ENCODE peak calls at places on chromosomes 12 and 14, in eight cellular contexts. One of them, this sample, is unnamed.

GRCh38 chr14:101876539-101876938 is 87.8 kb upstream of the DYNC1H1 start:
- DNase-seq in DND-41: peak; percentile 91
- DNase-seq in IMR-90: peak; percentile 18
- DNase-seq in GM23248: peak; percentile 73
- DNase-seq in hepatocyte: peak; percentile 67
- DNase-seq in osteoblast: no peak
- DNase-seq in H9: no peak
- DNase-seq in endothelial cell of umbilical vein: peak; percentile 99
- DNase-seq in this sample: no peak

GRCh38 chr12:78963439-78964222 is 99.1 kb downstream of the SYT1 start:
- DNase-seq in DND-41: no peak
- DNase-seq in IMR-90: peak; percentile 61
- DNase-seq in GM23248: peak; percentile 68
- DNase-seq in hepatocyte: no peak
- DNase-seq in osteoblast: no peak
- DNase-seq in H9: no peak
- DNase-seq in endothelial cell of umbilical vein: no peak
- DNase-seq in this sample: peak; percentile 63

GRCh38 chr12:117063162-117063911 is 35.9 kb downstream of the TESC start:
- DNase-seq in DND-41: peak; percentile 95
- DNase-seq in IMR-90: no peak
- DNase-seq in GM23248: no peak
- DNase-seq in hepatocyte: no peak
- DNase-seq in osteoblast: no peak
- DNase-seq in H9: peak; percentile 48
- DNase-seq in endothelial cell of umbilical vein: no peak
- DNase-seq in this sample: no peak

GRCh38 chr14:51860836-51861583 is 598 bp downstream of the GNG2 start:
- DNase-seq in DND-41: peak; percentile 26
- DNase-seq in IMR-90: peak; percentile 53
- DNase-seq in GM23248: peak; percentile 78
- DNase-seq in hepatocyte: no peak
- DNase-seq in osteoblast: peak; percentile 66
- DNase-seq in H9: no peak
- DNase-seq in endothelial cell of umbilical vein: no peak
- DNase-seq in this sample: peak; percentile 43

GRCh38 chr14:92465353-92466067 is 48.1 kb upstream of the RIN3 start:
- DNase-seq in DND-41: no peak
- DNase-seq in IMR-90: no peak
- DNase-seq in GM23248: no peak
- DNase-seq in hepatocyte: no peak
- DNase-seq in osteoblast: no peak
- DNase-seq in H9: peak; percentile 27
- DNase-seq in endothelial cell of umbilical vein: no peak
- DNase-seq in this sample: no peak

GRCh38 chr12:26319511-26319910 is 124.1 kb downstream of the SSPN start:
- DNase-seq in DND-41: no peak
- DNase-seq in IMR-90: peak; percentile 94
- DNase-seq in GM23248: peak; percentile 99
- DNase-seq in hepatocyte: peak; percentile 54
- DNase-seq in osteoblast: peak; percentile 3
- DNase-seq in H9: no peak
- DNase-seq in endothelial cell of umbilical vein: no peak
- DNase-seq in this sample: peak; percentile 77

GRCh38 chr12:112980491-112981158 is 2.3 kb downstream of the OAS2 start:
- DNase-seq in DND-41: no peak
- DNase-seq in IMR-90: no peak
- DNase-seq in GM23248: no peak
- DNase-seq in hepatocyte: no peak
- DNase-seq in osteoblast: no peak
- DNase-seq in H9: no peak
- DNase-seq in endothelial cell of umbilical vein: no peak
- DNase-seq in this sample: no peak

GRCh38 chr14:20631023-20631820 is 10.3 kb downstream of the OR6S1 start:
- DNase-seq in DND-41: peak; percentile 24
- DNase-seq in IMR-90: peak; percentile 70
- DNase-seq in GM23248: peak; percentile 61
- DNase-seq in hepatocyte: peak; percentile 72
- DNase-seq in osteoblast: peak; percentile 84
- DNase-seq in H9: peak; percentile 71
- DNase-seq in endothelial cell of umbilical vein: peak; percentile 59
- DNase-seq in this sample: peak; percentile 86

GRCh38 chr14:31405599-31406251 is 14.6 kb downstream of the HEATR5A start:
- DNase-seq in DND-41: no peak
- DNase-seq in IMR-90: no peak
- DNase-seq in GM23248: no peak
- DNase-seq in hepatocyte: peak; percentile 19
- DNase-seq in osteoblast: no peak
- DNase-seq in H9: no peak
- DNase-seq in endothelial cell of umbilical vein: no peak
- DNase-seq in this sample: no peak

GRCh38 chr12:54421175-54421872 is 2.3 kb upstream of the ITGA5 start:
- DNase-seq in DND-41: no peak
- DNase-seq in IMR-90: peak; percentile 36
- DNase-seq in GM23248: peak; percentile 70
- DNase-seq in hepatocyte: no peak
- DNase-seq in osteoblast: peak; percentile 94
- DNase-seq in H9: no peak
- DNase-seq in endothelial cell of umbilical vein: peak; percentile 81
- DNase-seq in this sample: no peak

GRCh38 chr14:91190853-91191252 is 53.7 kb downstream of the GPR68 start:
- DNase-seq in DND-41: no peak
- DNase-seq in IMR-90: no peak
- DNase-seq in GM23248: no peak
- DNase-seq in hepatocyte: no peak
- DNase-seq in osteoblast: no peak
- DNase-seq in H9: no peak
- DNase-seq in endothelial cell of umbilical vein: no peak
- DNase-seq in this sample: no peak

GRCh38 chr12:124581299-124581698 is 13.9 kb upstream of the NCOR2 start:
- DNase-seq in DND-41: no peak
- DNase-seq in IMR-90: no peak
- DNase-seq in GM23248: no peak
- DNase-seq in hepatocyte: no peak
- DNase-seq in osteoblast: peak; percentile 86
- DNase-seq in H9: no peak
- DNase-seq in endothelial cell of umbilical vein: peak; percentile 65
- DNase-seq in this sample: peak; percentile 67

GRCh38 chr12:124581792-124582424 is 14.5 kb upstream of the NCOR2 start:
- DNase-seq in DND-41: no peak
- DNase-seq in IMR-90: no peak
- DNase-seq in GM23248: no peak
- DNase-seq in hepatocyte: no peak
- DNase-seq in osteoblast: no peak
- DNase-seq in H9: no peak
- DNase-seq in endothelial cell of umbilical vein: no peak
- DNase-seq in this sample: no peak

GRCh38 chr12:124586756-124587155 is 19.3 kb upstream of the NCOR2 start:
- DNase-seq in DND-41: no peak
- DNase-seq in IMR-90: no peak
- DNase-seq in GM23248: no peak
- DNase-seq in hepatocyte: peak; percentile 57
- DNase-seq in osteoblast: no peak
- DNase-seq in H9: no peak
- DNase-seq in endothelial cell of umbilical vein: no peak
- DNase-seq in this sample: peak; percentile 32

GRCh38 chr12:124579921-124580517 is 12.6 kb upstream of the NCOR2 start:
- DNase-seq in DND-41: no peak
- DNase-seq in IMR-90: no peak
- DNase-seq in GM23248: no peak
- DNase-seq in hepatocyte: no peak
- DNase-seq in osteoblast: peak; percentile 79
- DNase-seq in H9: no peak
- DNase-seq in endothelial cell of umbilical vein: no peak
- DNase-seq in this sample: peak; percentile 15

DNA sequence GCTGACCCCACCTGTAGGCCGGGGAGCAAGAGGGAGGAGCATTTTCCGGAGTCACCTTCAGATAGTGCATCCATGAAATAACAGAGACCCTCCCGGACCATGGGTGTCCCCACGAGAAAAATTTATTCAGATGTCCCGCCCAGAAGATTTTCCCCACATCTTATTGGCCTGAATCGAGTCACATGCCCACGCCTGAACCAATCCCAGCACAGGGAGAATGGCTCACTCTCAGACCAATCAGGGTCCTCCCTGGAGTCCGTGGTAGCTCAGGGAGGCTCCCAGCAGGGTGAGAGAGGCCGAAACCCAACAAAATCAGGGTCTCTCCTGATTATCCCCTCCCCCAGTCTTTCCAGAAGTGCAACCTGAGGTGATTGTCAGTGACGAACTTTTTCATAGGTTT is 16.4 kb upstream of the NCOR2 start:
- DNase-seq in DND-41: no peak
- DNase-seq in IMR-90: no peak
- DNase-seq in GM23248: no peak
- DNase-seq in hepatocyte: no peak
- DNase-seq in osteoblast: peak; percentile 82
- DNase-seq in H9: no peak
- DNase-seq in endothelial cell of umbilical vein: no peak
- DNase-seq in this sample: peak; percentile 10
- H3K4me2 ChIP-seq in DND-41: no peak overlapping the region
- H3K4me2 ChIP-seq in IMR-90: no peak overlapping the region
- H3K4me2 ChIP-seq in GM23248: no peak overlapping the region
- H3K4me2 ChIP-seq in hepatocyte: no peak overlapping the region
- H3K4me2 ChIP-seq in osteoblast: no peak overlapping the region
- H3K4me2 ChIP-seq in H9: no peak overlapping the region
- H3K4me2 ChIP-seq in endothelial cell of umbilical vein: no peak overlapping the region
- H3K4me2 ChIP-seq in this sample: no peak overlapping the region

GRCh38 chr14:64541261-64541970 is 875 bp downstream of the HSPA2 start:
- DNase-seq in DND-41: no peak
- DNase-seq in IMR-90: no peak
- DNase-seq in GM23248: peak; percentile 61
- DNase-seq in hepatocyte: no peak
- DNase-seq in osteoblast: no peak
- DNase-seq in H9: no peak
- DNase-seq in endothelial cell of umbilical vein: peak; percentile 29
- DNase-seq in this sample: no peak

GRCh38 chr14:64541971-64542838 is 1.7 kb downstream of the HSPA2 start:
- DNase-seq in DND-41: no peak
- DNase-seq in IMR-90: no peak
- DNase-seq in GM23248: peak; percentile 18
- DNase-seq in hepatocyte: no peak
- DNase-seq in osteoblast: no peak
- DNase-seq in H9: no peak
- DNase-seq in endothelial cell of umbilical vein: no peak
- DNase-seq in this sample: no peak

GRCh38 chr14:64544607-64545312 is 4.2 kb downstream of the HSPA2 start:
- DNase-seq in DND-41: no peak
- DNase-seq in IMR-90: peak; percentile 39
- DNase-seq in GM23248: no peak
- DNase-seq in hepatocyte: no peak
- DNase-seq in osteoblast: no peak
- DNase-seq in H9: no peak
- DNase-seq in endothelial cell of umbilical vein: no peak
- DNase-seq in this sample: no peak

GRCh38 chr14:64540208-64541202 is at the start of gene HSPA2:
- DNase-seq in DND-41: no peak
- DNase-seq in IMR-90: peak; percentile 99
- DNase-seq in GM23248: peak; percentile 100
- DNase-seq in hepatocyte: peak; percentile 97
- DNase-seq in osteoblast: peak; percentile 99
- DNase-seq in H9: peak; percentile 99
- DNase-seq in endothelial cell of umbilical vein: peak; percentile 100
- DNase-seq in this sample: peak; percentile 100

GRCh38 chr14:64542839-64543207 is 2.3 kb downstream of the HSPA2 start:
- DNase-seq in DND-41: no peak
- DNase-seq in IMR-90: no peak
- DNase-seq in GM23248: no peak
- DNase-seq in hepatocyte: no peak
- DNase-seq in osteoblast: no peak
- DNase-seq in H9: no peak
- DNase-seq in endothelial cell of umbilical vein: no peak
- DNase-seq in this sample: no peak
- H3K4me2 ChIP-seq in DND-41: no peak overlapping the region
- H3K4me2 ChIP-seq in IMR-90: peak overlapping the region; percentile 70
- H3K4me2 ChIP-seq in GM23248: peak overlapping the region; percentile 68
- H3K4me2 ChIP-seq in hepatocyte: no peak overlapping the region
- H3K4me2 ChIP-seq in osteoblast: peak overlapping the region; percentile 39
- H3K4me2 ChIP-seq in H9: peak overlapping the region; percentile 66
- H3K4me2 ChIP-seq in endothelial cell of umbilical vein: peak overlapping the region; percentile 47
- H3K4me2 ChIP-seq in this sample: peak overlapping the region; percentile 25

GRCh38 chr12:92756905-92757598 is 54.3 kb downstream of the PLEKHG7 start:
- DNase-seq in DND-41: no peak
- DNase-seq in IMR-90: no peak
- DNase-seq in GM23248: no peak
- DNase-seq in hepatocyte: no peak
- DNase-seq in osteoblast: no peak
- DNase-seq in H9: no peak
- DNase-seq in endothelial cell of umbilical vein: no peak
- DNase-seq in this sample: no peak
- H3K4me2 ChIP-seq in DND-41: no peak overlapping the region
- H3K4me2 ChIP-seq in IMR-90: no peak overlapping the region
- H3K4me2 ChIP-seq in GM23248: no peak overlapping the region
- H3K4me2 ChIP-seq in hepatocyte: no peak overlapping the region
- H3K4me2 ChIP-seq in osteoblast: no peak overlapping the region
- H3K4me2 ChIP-seq in H9: no peak overlapping the region
- H3K4me2 ChIP-seq in endothelial cell of umbilical vein: no peak overlapping the region
- H3K4me2 ChIP-seq in this sample: no peak overlapping the region

DNA sequence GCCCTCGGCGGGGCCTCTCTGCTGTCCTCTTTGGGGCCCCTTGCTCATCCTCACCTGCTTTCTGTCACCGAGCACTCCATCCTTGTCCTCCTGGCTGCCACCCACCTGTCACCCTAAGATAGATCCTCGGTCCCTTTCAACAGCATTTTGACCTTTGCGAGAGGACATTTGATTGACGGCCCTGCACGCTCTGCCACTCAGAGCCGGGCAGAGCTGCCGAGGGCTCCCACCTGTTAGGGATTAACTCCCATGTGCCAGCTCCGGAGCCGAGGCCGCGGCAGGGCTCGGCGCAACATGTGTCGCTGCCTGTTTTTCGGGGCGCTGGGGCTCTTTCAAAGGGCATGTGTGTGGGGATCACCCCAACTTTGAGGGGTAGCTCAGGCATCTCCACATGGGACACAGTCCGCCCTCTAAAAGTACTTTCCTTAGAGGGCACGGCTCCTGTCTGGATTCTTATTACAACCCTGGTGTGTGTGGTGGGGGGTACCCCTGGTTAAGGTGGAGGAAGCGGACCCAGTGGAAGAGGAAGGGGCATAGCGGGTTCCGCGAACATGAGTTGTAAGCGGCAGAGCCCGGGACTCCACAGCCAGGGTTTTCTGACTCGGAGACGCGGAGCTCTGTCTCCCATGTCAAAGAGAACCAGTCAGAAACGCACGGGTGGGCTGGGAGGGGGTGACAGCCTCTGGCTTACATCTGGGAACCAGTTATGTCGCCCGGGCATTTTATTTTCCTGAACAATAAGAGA is 800 bp upstream of the MEG3 start:
- DNase-seq in DND-41: no peak
- DNase-seq in IMR-90: no peak
- DNase-seq in GM23248: no peak
- DNase-seq in hepatocyte: no peak
- DNase-seq in osteoblast: peak; percentile 57
- DNase-seq in H9: no peak
- DNase-seq in endothelial cell of umbilical vein: no peak
- DNase-seq in this sample: no peak
- H3K4me2 ChIP-seq in DND-41: no peak overlapping the region
- H3K4me2 ChIP-seq in IMR-90: peak overlapping the region; percentile 84
- H3K4me2 ChIP-seq in GM23248: no peak overlapping the region
- H3K4me2 ChIP-seq in hepatocyte: no peak overlapping the region
- H3K4me2 ChIP-seq in osteoblast: peak overlapping the region; percentile 79
- H3K4me2 ChIP-seq in H9: no peak overlapping the region
- H3K4me2 ChIP-seq in endothelial cell of umbilical vein: peak overlapping the region; percentile 61
- H3K4me2 ChIP-seq in this sample: no peak overlapping the region

GRCh38 chr14:59305231-59305630 is 116.8 kb downstream of the DAAM1 start:
- DNase-seq in DND-41: no peak
- DNase-seq in IMR-90: peak; percentile 76
- DNase-seq in GM23248: peak; percentile 84
- DNase-seq in hepatocyte: no peak
- DNase-seq in osteoblast: no peak
- DNase-seq in H9: no peak
- DNase-seq in endothelial cell of umbilical vein: no peak
- DNase-seq in this sample: peak; percentile 49
- H3K4me2 ChIP-seq in DND-41: peak overlapping the region; percentile 14
- H3K4me2 ChIP-seq in IMR-90: peak overlapping the region; percentile 44
- H3K4me2 ChIP-seq in GM23248: peak overlapping the region; percentile 79
- H3K4me2 ChIP-seq in hepatocyte: peak overlapping the region; percentile 7
- H3K4me2 ChIP-seq in osteoblast: peak overlapping the region; percentile 41
- H3K4me2 ChIP-seq in H9: no peak overlapping the region
- H3K4me2 ChIP-seq in endothelial cell of umbilical vein: peak overlapping the region; percentile 77
- H3K4me2 ChIP-seq in this sample: peak overlapping the region; percentile 54